ENCODE peak calls at places on chromosomes 2 and 18, in eight cellular contexts. L, V, I, J, C, H, E and A are unnamed samples.

GRCh38 chr2:222582931-222583330 is 73.0 kb downstream of the FARSB start:
- DNase-seq in I (no peak), C (no peak), H (no peak), L (no peak), V (peak), J (peak), E (no peak), A (no peak)

GRCh38 chr2:188450740-188451480 is 159.2 kb downstream of the GULP1 start:
- DNase-seq in E (no peak), J (no peak), V (no peak), H (no peak), C (no peak), I (no peak), L (no peak), A (no peak)

GRCh38 chr2:100862081-100862480 is 42.1 kb downstream of the NPAS2 start:
- DNase-seq in I (no peak), J (no peak), V (no peak), E (no peak), C (no peak), H (no peak), L (no peak), A (no peak)

GRCh38 chr2:198102841-198103240 is 298.4 kb downstream of the PLCL1 start:
- DNase-seq in E (no peak), V (no peak), I (no peak), L (no peak), J (no peak), H (no peak), C (no peak), A (no peak)

GRCh38 chr2:63661076-63661475 is 72.3 kb downstream of the MDH1 start:
- DNase-seq in J (no peak), L (no peak), I (no peak), C (peak), H (no peak), E (no peak), V (no peak), A (no peak)

GRCh38 chr2:216497808-216498366 is 757 bp upstream of the RPL37A start:
- DNase-seq in V (no peak), H (no peak), J (no peak), C (no peak), I (no peak), L (no peak), E (no peak), A (no peak)

GRCh38 chr2:177891533-177891932 is 181.0 kb downstream of the PDE11A start:
- DNase-seq in J (no peak), V (no peak), C (no peak), I (no peak), L (no peak), E (no peak), H (no peak), A (no peak)

GRCh38 chr2:159124931-159125467 is 156.6 kb downstream of the TANC1 start:
- DNase-seq in I (no peak), J (no peak), L (no peak), H (no peak), V (no peak), C (no peak), E (no peak), A (peak)

GRCh38 chr2:235546151-235546435 is 52.2 kb downstream of the AGAP1 start:
- DNase-seq in E (no peak), C (no peak), H (no peak), J (no peak), V (no peak), I (no peak), L (no peak), A (no peak)

GRCh38 chr2:42089340-42089925 is 41.6 kb downstream of the PKDCC start:
- DNase-seq in L (no peak), J (peak), C (peak), I (peak), E (peak), V (peak), H (peak), A (no peak)

GRCh38 chr18:12318334-12318697 is 10.3 kb downstream of the TUBB6 start:
- DNase-seq in C (no peak), I (no peak), J (no peak), V (peak), E (no peak), L (no peak), H (no peak), A (no peak)

GRCh38 chr2:61959381-61960293 is 54.2 kb downstream of the COMMD1 start:
- DNase-seq in H (no peak), L (no peak), V (no peak), I (no peak), E (no peak), C (peak), J (no peak), A (no peak)

GRCh38 chr2:120239488-120240287 is 13.0 kb upstream of the RALB start:
- DNase-seq in V (no peak), E (peak), I (no peak), L (no peak), J (no peak), C (peak), H (no peak), A (no peak)

GRCh38 chr2:84849271-84849952 is 31.5 kb downstream of the TRABD2A start:
- DNase-seq in J (peak), L (no peak), C (peak), V (no peak), E (no peak), H (no peak), I (peak), A (peak)

GRCh38 chr2:135494503-135494902 is 36.5 kb downstream of the ZRANB3 start:
- DNase-seq in V (no peak), L (no peak), H (no peak), E (no peak), C (peak), J (no peak), I (no peak), A (no peak)

GRCh38 chr18:8930990-8931648 is 171.4 kb upstream of the NDUFV2 start:
- DNase-seq in L (no peak), C (no peak), E (no peak), H (no peak), I (no peak), V (peak), J (no peak), A (peak)

GRCh38 chr2:171862501-171862900 is 31.5 kb downstream of the SLC25A12 start:
- DNase-seq in E (no peak), V (no peak), L (no peak), H (no peak), J (no peak), I (no peak), C (no peak), A (no peak)

GRCh38 chr2:133871810-133872209 is 303.5 kb upstream of the NCKAP5 start:
- DNase-seq in I (no peak), V (no peak), H (no peak), J (no peak), E (no peak), C (peak), L (no peak), A (no peak)

GRCh38 chr2:109446531-109447131 is 167.1 kb downstream of the SEPTIN10 start:
- DNase-seq in J (peak), C (no peak), I (no peak), V (no peak), L (no peak), H (no peak), E (no peak), A (no peak)

GRCh38 chr18:79846936-79847557 is 49.3 kb downstream of the KCNG2 start:
- DNase-seq in J (no peak), V (no peak), C (no peak), I (no peak), L (no peak), E (no peak), H (no peak), A (no peak)

GRCh38 chr2:82508702-82509101 is 1950.4 kb downstream of the SUCLG1 start:
- DNase-seq in J (no peak), H (no peak), E (no peak), L (no peak), C (no peak), I (no peak), V (no peak), A (no peak)

GRCh38 chr2:227808936-227809335 is 4.7 kb upstream of the CCL20 start:
- DNase-seq in I (no peak), L (no peak), V (no peak), J (no peak), C (no peak), E (no peak), H (no peak), A (no peak)

GRCh38 chr2:128381001-128381938 is 62.6 kb upstream of the HS6ST1 start:
- DNase-seq in I (no peak), C (no peak), V (no peak), L (no peak), E (peak), H (no peak), J (peak), A (peak)

GRCh38 chr18:55634545-55634944 is 46.6 kb upstream of the TCF4 start:
- DNase-seq in L (no peak), H (no peak), E (no peak), V (no peak), I (no peak), J (no peak), C (peak), A (no peak)

GRCh38 chr2:46801731-46802664 is 113.6 kb downstream of the MCFD2 start:
- DNase-seq in L (no peak), H (no peak), I (no peak), J (no peak), E (no peak), C (peak), V (no peak), A (peak)

GRCh38 chr2:200077210-200077650 is 121.8 kb downstream of the MAIP1 start:
- DNase-seq in I (no peak), H (no peak), V (no peak), C (peak), L (no peak), E (no peak), J (peak), A (peak)

GRCh38 chr2:101124684-101125366 is 26.4 kb downstream of the TBC1D8 start:
- DNase-seq in C (peak), H (no peak), I (no peak), J (no peak), V (no peak), L (peak), E (no peak), A (no peak)

GRCh38 chr2:191878576-191879298 is 31.8 kb upstream of the CAVIN2 start:
- DNase-seq in H (no peak), V (no peak), E (no peak), C (peak), L (no peak), I (no peak), J (no peak), A (no peak)

GRCh38 chr2:64644240-64645013 is 9.3 kb downstream of the SERTAD2 start:
- DNase-seq in L (peak), I (peak), E (peak), H (no peak), J (peak), V (peak), C (peak), A (peak)

GRCh38 chr2:199757466-199757865 is 93.5 kb downstream of the FTCDNL1 start:
- DNase-seq in C (peak), E (no peak), H (no peak), I (no peak), J (no peak), V (no peak), L (peak), A (peak)

GRCh38 chr2:13522917-13523821 is 806.4 kb downstream of the TRIB2 start:
- DNase-seq in V (peak), J (peak), C (peak), I (no peak), H (no peak), L (no peak), E (no peak), A (no peak)

GRCh38 chr2:237754182-237754581 is 44.4 kb upstream of the RBM44 start:
- DNase-seq in J (no peak), H (no peak), I (no peak), V (no peak), L (no peak), E (no peak), C (no peak), A (no peak)